ENCODE peak calls at places on chromosomes 2 and 18, in nine cellular contexts. One of them, this sample, is unnamed. For H3K27me3, the result is how much of the 10 kb centered on the place peaks cover.

GRCh38 chr2:141260895-141261294 is 869.9 kb downstream of the LRP1B start:
- ATAC-seq in lower lobe of right lung: no peak
- ATAC-seq in upper lobe of right lung: no peak
- ATAC-seq in left lung: no peak
- ATAC-seq in CD8-positive, alpha-beta T cell: no peak
- ATAC-seq in CD4-positive, CD25-positive, alpha-beta regulatory T cell: no peak
- ATAC-seq in right lobe of liver: no peak
- ATAC-seq in right cardiac atrium: no peak
- ATAC-seq in HCT116: no peak
- ATAC-seq in this sample: no peak

GRCh38 chr2:201203916-201204654 is 21.1 kb downstream of the CASP10 start:
- ATAC-seq in lower lobe of right lung: peak
- ATAC-seq in upper lobe of right lung: peak
- ATAC-seq in left lung: peak
- ATAC-seq in CD8-positive, alpha-beta T cell: no peak
- ATAC-seq in CD4-positive, CD25-positive, alpha-beta regulatory T cell: no peak
- ATAC-seq in right lobe of liver: peak
- ATAC-seq in right cardiac atrium: peak
- ATAC-seq in HCT116: no peak
- ATAC-seq in this sample: peak

GRCh38 chr2:202269585-202269984 is 4.0 kb downstream of the NOP58 start:
- ATAC-seq in lower lobe of right lung: no peak
- ATAC-seq in upper lobe of right lung: no peak
- ATAC-seq in left lung: no peak
- ATAC-seq in CD8-positive, alpha-beta T cell: no peak
- ATAC-seq in CD4-positive, CD25-positive, alpha-beta regulatory T cell: no peak
- ATAC-seq in right lobe of liver: no peak
- ATAC-seq in right cardiac atrium: no peak
- ATAC-seq in HCT116: no peak
- ATAC-seq in this sample: no peak

GRCh38 chr2:97740590-97741182 is 27.3 kb downstream of the ZAP70 start:
- ATAC-seq in lower lobe of right lung: peak
- ATAC-seq in upper lobe of right lung: peak
- ATAC-seq in left lung: peak
- ATAC-seq in CD8-positive, alpha-beta T cell: peak
- ATAC-seq in CD4-positive, CD25-positive, alpha-beta regulatory T cell: no peak
- ATAC-seq in right lobe of liver: peak
- ATAC-seq in right cardiac atrium: peak
- ATAC-seq in HCT116: peak
- ATAC-seq in this sample: no peak

GRCh38 chr2:136117909-136118818 is at the start of gene CXCR4:
- ATAC-seq in lower lobe of right lung: peak
- ATAC-seq in upper lobe of right lung: peak
- ATAC-seq in left lung: peak
- ATAC-seq in CD8-positive, alpha-beta T cell: peak
- ATAC-seq in CD4-positive, CD25-positive, alpha-beta regulatory T cell: peak
- ATAC-seq in right lobe of liver: peak
- ATAC-seq in right cardiac atrium: peak
- ATAC-seq in HCT116: peak
- ATAC-seq in this sample: peak

GRCh38 chr2:18345848-18346247 is 214.6 kb downstream of the RDH14 start:
- ATAC-seq in lower lobe of right lung: peak
- ATAC-seq in upper lobe of right lung: peak
- ATAC-seq in left lung: peak
- ATAC-seq in CD8-positive, alpha-beta T cell: no peak
- ATAC-seq in CD4-positive, CD25-positive, alpha-beta regulatory T cell: no peak
- ATAC-seq in right lobe of liver: no peak
- ATAC-seq in right cardiac atrium: peak
- ATAC-seq in HCT116: no peak
- ATAC-seq in this sample: no peak

GRCh38 chr2:72862239-72862988 is 24.8 kb upstream of the SPR start:
- ATAC-seq in lower lobe of right lung: peak
- ATAC-seq in upper lobe of right lung: peak
- ATAC-seq in left lung: peak
- ATAC-seq in CD8-positive, alpha-beta T cell: peak
- ATAC-seq in CD4-positive, CD25-positive, alpha-beta regulatory T cell: peak
- ATAC-seq in right lobe of liver: peak
- ATAC-seq in right cardiac atrium: peak
- ATAC-seq in HCT116: peak
- ATAC-seq in this sample: peak

GRCh38 chr2:156182132-156182531 is 150.4 kb downstream of the NR4A2 start:
- ATAC-seq in lower lobe of right lung: peak
- ATAC-seq in upper lobe of right lung: peak
- ATAC-seq in left lung: peak
- ATAC-seq in CD8-positive, alpha-beta T cell: no peak
- ATAC-seq in CD4-positive, CD25-positive, alpha-beta regulatory T cell: no peak
- ATAC-seq in right lobe of liver: no peak
- ATAC-seq in right cardiac atrium: no peak
- ATAC-seq in HCT116: peak
- ATAC-seq in this sample: peak

GRCh38 chr2:230209422-230210051 is 10.2 kb downstream of the SP110 start:
- ATAC-seq in lower lobe of right lung: no peak
- ATAC-seq in upper lobe of right lung: peak
- ATAC-seq in left lung: no peak
- ATAC-seq in CD8-positive, alpha-beta T cell: no peak
- ATAC-seq in CD4-positive, CD25-positive, alpha-beta regulatory T cell: no peak
- ATAC-seq in right lobe of liver: no peak
- ATAC-seq in right cardiac atrium: no peak
- ATAC-seq in HCT116: no peak
- ATAC-seq in this sample: no peak

GRCh38 chr2:237603049-237603717 is 12.6 kb upstream of the RAB17 start:
- ATAC-seq in lower lobe of right lung: no peak
- ATAC-seq in upper lobe of right lung: no peak
- ATAC-seq in left lung: no peak
- ATAC-seq in CD8-positive, alpha-beta T cell: no peak
- ATAC-seq in CD4-positive, CD25-positive, alpha-beta regulatory T cell: no peak
- ATAC-seq in right lobe of liver: no peak
- ATAC-seq in right cardiac atrium: no peak
- ATAC-seq in HCT116: no peak
- ATAC-seq in this sample: no peak

GRCh38 chr18:6629635-6630140 is 99.8 kb upstream of the ARHGAP28 start:
- ATAC-seq in lower lobe of right lung: no peak
- ATAC-seq in upper lobe of right lung: no peak
- ATAC-seq in left lung: no peak
- ATAC-seq in CD8-positive, alpha-beta T cell: no peak
- ATAC-seq in CD4-positive, CD25-positive, alpha-beta regulatory T cell: no peak
- ATAC-seq in right lobe of liver: no peak
- ATAC-seq in right cardiac atrium: no peak
- ATAC-seq in HCT116: no peak
- ATAC-seq in this sample: no peak

GRCh38 chr2:110910404-110910803 is 178.0 kb downstream of the ACOXL start:
- ATAC-seq in lower lobe of right lung: no peak
- ATAC-seq in upper lobe of right lung: no peak
- ATAC-seq in left lung: no peak
- ATAC-seq in CD8-positive, alpha-beta T cell: no peak
- ATAC-seq in CD4-positive, CD25-positive, alpha-beta regulatory T cell: no peak
- ATAC-seq in right lobe of liver: no peak
- ATAC-seq in right cardiac atrium: no peak
- ATAC-seq in HCT116: no peak
- ATAC-seq in this sample: no peak

DNA sequence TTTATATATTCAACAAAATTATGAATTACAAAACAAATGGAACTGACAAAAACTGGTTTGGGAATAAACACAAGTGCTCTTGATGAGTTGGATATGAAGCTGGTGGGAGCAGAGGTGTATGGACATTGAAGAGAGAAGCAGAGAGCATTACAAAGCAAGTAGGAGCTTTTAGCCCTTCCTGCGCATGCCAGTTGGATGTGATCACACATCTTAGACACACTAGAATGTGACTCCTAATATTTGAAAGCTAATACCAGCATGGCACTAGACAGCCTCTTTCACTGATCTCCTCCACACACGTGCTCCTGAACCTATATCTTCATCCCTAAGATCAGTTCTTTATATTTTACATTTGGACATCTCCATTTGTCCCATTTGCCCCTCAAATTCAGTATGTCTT is 298.1 kb downstream of the MTX2 start:
- ATAC-seq in lower lobe of right lung: no peak
- ATAC-seq in upper lobe of right lung: no peak
- ATAC-seq in left lung: no peak
- ATAC-seq in CD8-positive, alpha-beta T cell: no peak
- ATAC-seq in CD4-positive, CD25-positive, alpha-beta regulatory T cell: no peak
- ATAC-seq in right lobe of liver: no peak
- ATAC-seq in right cardiac atrium: no peak
- ATAC-seq in HCT116: no peak
- ATAC-seq in this sample: no peak
- H3K27ac ChIP-seq in lower lobe of right lung: no peak
- H3K27ac ChIP-seq in upper lobe of right lung: no peak
- H3K27ac ChIP-seq in left lung: no peak
- H3K27ac ChIP-seq in CD8-positive, alpha-beta T cell: no peak
- H3K27ac ChIP-seq in CD4-positive, CD25-positive, alpha-beta regulatory T cell: no peak
- H3K27ac ChIP-seq in right lobe of liver: no peak
- H3K27ac ChIP-seq in right cardiac atrium: no peak
- H3K27ac ChIP-seq in HCT116: no peak
- H3K27ac ChIP-seq in this sample: no peak

DNA sequence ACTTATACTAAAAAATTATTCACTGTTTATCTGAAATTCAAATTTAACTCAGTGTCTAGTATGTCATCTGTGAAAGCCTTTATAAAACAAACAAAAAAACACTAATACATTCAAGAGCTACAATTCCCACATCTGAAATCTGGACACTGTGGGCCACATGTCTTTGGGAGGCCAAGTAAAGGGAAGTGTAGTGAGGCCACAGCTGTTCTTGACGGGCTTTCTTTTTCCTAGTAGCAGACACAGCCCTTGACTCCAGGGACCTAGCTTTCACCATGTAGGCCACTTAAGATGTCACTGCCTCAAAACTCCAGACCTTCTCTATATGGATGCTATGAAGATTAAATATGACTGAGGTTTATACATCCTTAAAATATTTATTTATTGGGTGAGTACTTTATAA is 91.1 kb downstream of the RBMS1 start:
- ATAC-seq in lower lobe of right lung: no peak
- ATAC-seq in upper lobe of right lung: peak
- ATAC-seq in left lung: no peak
- ATAC-seq in CD8-positive, alpha-beta T cell: no peak
- ATAC-seq in CD4-positive, CD25-positive, alpha-beta regulatory T cell: no peak
- ATAC-seq in right lobe of liver: no peak
- ATAC-seq in right cardiac atrium: peak
- ATAC-seq in HCT116: no peak
- ATAC-seq in this sample: no peak
- H3K27me3 ChIP-seq in lower lobe of right lung: under half
- H3K27me3 ChIP-seq in upper lobe of right lung: under half
- H3K27me3 ChIP-seq in left lung: under half
- H3K27me3 ChIP-seq in CD8-positive, alpha-beta T cell: under half
- H3K27me3 ChIP-seq in CD4-positive, CD25-positive, alpha-beta regulatory T cell: under half
- H3K27me3 ChIP-seq in right lobe of liver: under half
- H3K27me3 ChIP-seq in right cardiac atrium: under half
- H3K27me3 ChIP-seq in HCT116: under half
- H3K27me3 ChIP-seq in this sample: under half

DNA sequence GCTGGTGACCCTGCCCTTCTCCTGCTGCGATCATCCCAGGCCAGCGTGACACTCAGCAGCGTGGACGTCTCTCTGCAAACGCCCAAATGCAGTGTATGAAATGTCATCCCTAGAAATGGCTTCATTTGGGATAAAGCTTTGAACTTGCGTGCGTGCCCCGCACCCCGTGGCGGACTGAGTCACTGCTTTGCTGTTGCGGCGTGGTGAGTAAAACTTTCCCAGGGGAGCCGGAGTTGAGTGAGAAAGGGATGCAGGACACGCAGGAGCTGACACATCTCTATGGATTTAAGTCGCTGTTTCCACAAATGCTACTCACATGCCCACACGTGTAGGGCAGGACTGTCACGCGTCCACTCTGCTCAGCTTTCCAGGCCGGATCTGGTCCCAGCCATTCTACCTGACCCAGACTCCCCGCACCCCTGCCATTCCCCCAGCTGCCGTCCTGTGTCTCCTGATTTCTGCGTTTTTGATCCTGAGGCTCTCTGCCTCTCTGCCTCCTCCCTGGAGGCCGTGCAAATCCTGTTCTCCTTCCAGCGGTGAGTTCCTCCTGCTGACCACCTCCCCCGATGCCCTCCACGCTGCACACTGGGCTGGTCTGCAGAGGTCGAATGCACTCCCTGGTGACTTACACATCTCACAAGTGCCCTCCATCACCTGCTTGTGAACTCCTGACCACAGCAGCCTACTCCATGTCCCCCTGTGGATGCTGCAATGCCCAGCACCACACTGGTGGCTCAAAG is 88.9 kb downstream of the MBP start:
- ATAC-seq in lower lobe of right lung: no peak
- ATAC-seq in upper lobe of right lung: peak
- ATAC-seq in left lung: no peak
- ATAC-seq in CD8-positive, alpha-beta T cell: no peak
- ATAC-seq in CD4-positive, CD25-positive, alpha-beta regulatory T cell: no peak
- ATAC-seq in right lobe of liver: peak
- ATAC-seq in right cardiac atrium: no peak
- ATAC-seq in HCT116: no peak
- ATAC-seq in this sample: no peak
- H3K27ac ChIP-seq in lower lobe of right lung: no peak
- H3K27ac ChIP-seq in upper lobe of right lung: no peak
- H3K27ac ChIP-seq in left lung: no peak
- H3K27ac ChIP-seq in CD8-positive, alpha-beta T cell: no peak
- H3K27ac ChIP-seq in CD4-positive, CD25-positive, alpha-beta regulatory T cell: no peak
- H3K27ac ChIP-seq in right lobe of liver: no peak
- H3K27ac ChIP-seq in right cardiac atrium: no peak
- H3K27ac ChIP-seq in HCT116: no peak
- H3K27ac ChIP-seq in this sample: no peak

GRCh38 chr2:725464-725863 is 48.3 kb upstream of the TMEM18 start:
- ATAC-seq in lower lobe of right lung: no peak
- ATAC-seq in upper lobe of right lung: peak
- ATAC-seq in left lung: no peak
- ATAC-seq in CD8-positive, alpha-beta T cell: no peak
- ATAC-seq in CD4-positive, CD25-positive, alpha-beta regulatory T cell: no peak
- ATAC-seq in right lobe of liver: no peak
- ATAC-seq in right cardiac atrium: no peak
- ATAC-seq in HCT116: no peak
- ATAC-seq in this sample: no peak

GRCh38 chr2:720842-721241 is 43.6 kb upstream of the TMEM18 start:
- ATAC-seq in lower lobe of right lung: no peak
- ATAC-seq in upper lobe of right lung: no peak
- ATAC-seq in left lung: no peak
- ATAC-seq in CD8-positive, alpha-beta T cell: no peak
- ATAC-seq in CD4-positive, CD25-positive, alpha-beta regulatory T cell: no peak
- ATAC-seq in right lobe of liver: no peak
- ATAC-seq in right cardiac atrium: no peak
- ATAC-seq in HCT116: no peak
- ATAC-seq in this sample: no peak

GRCh38 chr2:726158-726557 is 49.0 kb upstream of the TMEM18 start:
- ATAC-seq in lower lobe of right lung: no peak
- ATAC-seq in upper lobe of right lung: no peak
- ATAC-seq in left lung: no peak
- ATAC-seq in CD8-positive, alpha-beta T cell: no peak
- ATAC-seq in CD4-positive, CD25-positive, alpha-beta regulatory T cell: no peak
- ATAC-seq in right lobe of liver: peak
- ATAC-seq in right cardiac atrium: no peak
- ATAC-seq in HCT116: no peak
- ATAC-seq in this sample: no peak

GRCh38 chr2:727071-727470 is 49.9 kb upstream of the TMEM18 start:
- ATAC-seq in lower lobe of right lung: no peak
- ATAC-seq in upper lobe of right lung: no peak
- ATAC-seq in left lung: no peak
- ATAC-seq in CD8-positive, alpha-beta T cell: no peak
- ATAC-seq in CD4-positive, CD25-positive, alpha-beta regulatory T cell: no peak
- ATAC-seq in right lobe of liver: no peak
- ATAC-seq in right cardiac atrium: no peak
- ATAC-seq in HCT116: no peak
- ATAC-seq in this sample: no peak

GRCh38 chr2:723761-724160 is 46.6 kb upstream of the TMEM18 start:
- ATAC-seq in lower lobe of right lung: no peak
- ATAC-seq in upper lobe of right lung: no peak
- ATAC-seq in left lung: no peak
- ATAC-seq in CD8-positive, alpha-beta T cell: no peak
- ATAC-seq in CD4-positive, CD25-positive, alpha-beta regulatory T cell: no peak
- ATAC-seq in right lobe of liver: no peak
- ATAC-seq in right cardiac atrium: no peak
- ATAC-seq in HCT116: no peak
- ATAC-seq in this sample: no peak
- H3K27me3 ChIP-seq in lower lobe of right lung: under half
- H3K27me3 ChIP-seq in upper lobe of right lung: under half
- H3K27me3 ChIP-seq in left lung: under half
- H3K27me3 ChIP-seq in CD8-positive, alpha-beta T cell: under half
- H3K27me3 ChIP-seq in CD4-positive, CD25-positive, alpha-beta regulatory T cell: under half
- H3K27me3 ChIP-seq in right lobe of liver: under half
- H3K27me3 ChIP-seq in right cardiac atrium: under half
- H3K27me3 ChIP-seq in HCT116: under half
- H3K27me3 ChIP-seq in this sample: under half